ENCODE peak calls at places on chromosome 17, in four cellular contexts. W, L, P and K are unnamed samples.

GRCh38 chr17:50511058-50511457 is 2.8 kb downstream of the MYCBPAP start:
- DNase-seq in W (peak; percentile 60), L (no peak), P (no peak), K (peak; percentile 50)

GRCh38 chr17:17868637-17869522 is 32.1 kb upstream of the SREBF1 start:
- DNase-seq in W (peak; percentile 46), L (no peak), P (peak; percentile 26), K (peak; percentile 62)

GRCh38 chr17:4276514-4276913 is 12.7 kb upstream of the ANKFY1 start:
- DNase-seq in W (peak; percentile 55), L (no peak), P (no peak), K (no peak)

GRCh38 chr17:27446569-27447301 is 9.5 kb upstream of the KSR1 start:
- DNase-seq in W (peak; percentile 97), L (no peak), P (peak; percentile 53), K (peak; percentile 100)

GRCh38 chr17:7650509-7651096 is at the start of gene ATP1B2:
- DNase-seq in W (peak; percentile 23), L (peak; percentile 41), P (peak; percentile 47), K (no peak)

GRCh38 chr17:13306310-13306962 is 288.6 kb upstream of the ELAC2 start:
- DNase-seq in W (peak; percentile 94), L (no peak), P (peak; percentile 53), K (peak; percentile 84)

GRCh38 chr17:39153541-39154111 is 2.2 kb upstream of the PLXDC1 start:
- DNase-seq in W (peak; percentile 79), L (peak; percentile 94), P (peak; percentile 82), K (peak; percentile 88)

GRCh38 chr17:65158622-65159021 is 21.5 kb downstream of the RGS9 start:
- DNase-seq in W (no peak), L (no peak), P (no peak), K (no peak)

GRCh38 chr17:27244481-27245223 is 49.3 kb upstream of the WSB1 start:
- DNase-seq in W (peak; percentile 98), L (peak; percentile 89), P (peak; percentile 90), K (peak; percentile 96)

GRCh38 chr17:63275968-63276349 is 170.1 kb downstream of the CYB561 start:
- DNase-seq in W (no peak), L (no peak), P (no peak), K (no peak)